ENCODE peak calls at places on chromosomes 7 and 10, in ten cellular contexts. V, Z, R, Y, L, C, E, O, S and K are unnamed samples.

GRCh38 chr7:46854958-46855473 is 726.9 kb downstream of the TNS3 start:
- DNase-seq in V (no peak), Z (no peak), R (peak), Y (no peak), L (peak), C (no peak), E (no peak), O (peak), S (peak), K (no peak)

GRCh38 chr7:149423441-149423970 is 37.4 kb downstream of the ZNF777 start:
- DNase-seq in V (no peak), Z (no peak), R (peak), Y (no peak), L (no peak), C (no peak), E (no peak), O (no peak), S (no peak), K (no peak)

GRCh38 chr10:1739751-1740150 is 2.4 kb upstream of the ADARB2 start:
- DNase-seq in V (no peak), Z (no peak), R (no peak), Y (no peak), L (no peak), C (no peak), E (peak), O (no peak), S (no peak), K (no peak)

GRCh38 chr7:2792856-2793487 is 51.1 kb downstream of the GNA12 start:
- DNase-seq in V (no peak), Z (no peak), R (no peak), Y (no peak), L (no peak), C (no peak), E (no peak), O (no peak), S (no peak), K (no peak)

GRCh38 chr10:91758303-91759146 is 39.7 kb upstream of the TNKS2 start:
- DNase-seq in V (no peak), Z (no peak), R (peak), Y (no peak), L (peak), C (no peak), E (no peak), O (peak), S (no peak), K (no peak)

GRCh38 chr7:33784000-33784399 is 121.3 kb upstream of the BMPER start:
- DNase-seq in V (no peak), Z (no peak), R (no peak), Y (no peak), L (no peak), C (no peak), E (no peak), O (no peak), S (no peak), K (no peak)

GRCh38 chr7:108282427-108282996 is 152.4 kb upstream of the LAMB4 start:
- DNase-seq in V (no peak), Z (no peak), R (no peak), Y (no peak), L (no peak), C (no peak), E (no peak), O (no peak), S (no peak), K (no peak)

GRCh38 chr7:82247814-82248433 is 195.7 kb downstream of the CACNA2D1 start:
- DNase-seq in V (no peak), Z (no peak), R (peak), Y (no peak), L (no peak), C (no peak), E (no peak), O (peak), S (no peak), K (no peak)

GRCh38 chr10:114605155-114605797 is 52.8 kb downstream of the ABLIM1 start:
- DNase-seq in V (no peak), Z (no peak), R (peak), Y (no peak), L (no peak), C (no peak), E (no peak), O (no peak), S (no peak), K (no peak)
- TF ChIP-seq CTCF in V (no peak), Z (no peak), R (no peak), Y (no peak), L (no peak), C (no peak), E (no peak), O (no peak), S (no peak), K (no peak)

GRCh38 chr7:802500-803242 is 29.6 kb upstream of the SUN1 start:
- DNase-seq in V (no peak), Z (no peak), R (no peak), Y (no peak), L (no peak), C (no peak), E (no peak), O (no peak), S (no peak), K (no peak)

GRCh38 chr7:798921-799470 is 33.3 kb upstream of the SUN1 start:
- DNase-seq in V (peak), Z (no peak), R (no peak), Y (no peak), L (no peak), C (no peak), E (no peak), O (no peak), S (no peak), K (no peak)

GRCh38 chr7:805261-805660 is 27.0 kb upstream of the SUN1 start:
- DNase-seq in V (no peak), Z (peak), R (no peak), Y (no peak), L (no peak), C (no peak), E (no peak), O (no peak), S (no peak), K (peak)

GRCh38 chr7:803243-803635 is 29.0 kb upstream of the SUN1 start:
- DNase-seq in V (no peak), Z (no peak), R (no peak), Y (no peak), L (no peak), C (no peak), E (no peak), O (no peak), S (no peak), K (no peak)

DNA sequence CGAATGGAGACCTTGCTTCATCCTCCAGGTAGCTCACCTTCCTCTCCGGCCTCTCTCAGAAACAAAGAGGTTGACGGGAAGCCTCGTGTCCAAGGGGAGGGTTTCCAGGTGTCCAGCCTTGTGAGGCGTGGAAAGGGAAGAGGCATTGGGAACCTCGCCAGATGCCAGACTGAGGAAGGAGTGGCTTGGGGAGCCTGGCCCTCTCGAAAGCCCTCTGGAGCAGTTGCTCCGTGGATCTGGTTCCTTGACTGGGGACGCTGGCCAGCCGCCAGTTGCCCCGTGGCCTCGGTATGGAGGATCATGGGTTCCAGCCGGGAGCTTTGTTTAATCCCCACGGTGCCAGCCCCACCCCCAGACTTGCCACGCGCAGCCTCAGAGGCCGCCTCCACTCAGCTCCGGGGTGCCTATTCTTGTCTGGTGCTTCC is 30.3 kb upstream of the SUN1 start:
- DNase-seq in V (peak), Z (peak), R (peak), Y (peak), L (no peak), C (peak), E (no peak), O (no peak), S (peak), K (peak)
- TF ChIP-seq CTCF in V (no peak), Z (no peak), R (no peak), Y (no peak), L (no peak), C (no peak), E (no peak), O (no peak), S (no peak), K (no peak)

DNA sequence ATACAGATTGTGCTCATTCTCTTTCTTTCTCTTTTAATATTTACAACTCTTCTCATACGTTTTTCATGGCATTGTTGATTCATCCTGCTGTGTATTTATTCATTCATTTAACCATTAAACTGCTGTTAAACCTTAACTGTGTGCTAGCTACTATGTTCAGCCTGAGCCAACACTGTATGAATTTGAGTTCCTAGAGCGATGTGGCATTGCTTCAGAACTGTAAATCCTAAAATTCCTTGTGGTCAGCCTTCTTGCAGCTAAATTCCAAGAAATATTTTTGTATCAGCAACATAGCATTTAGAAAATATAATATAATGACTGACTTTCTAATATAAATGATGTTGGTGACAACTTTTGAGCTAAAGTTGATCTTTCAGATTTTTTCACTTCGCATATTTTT is 184.7 kb upstream of the FZD1 start:
- DNase-seq in V (no peak), Z (no peak), R (no peak), Y (no peak), L (peak), C (no peak), E (no peak), O (peak), S (no peak), K (no peak)
- TF ChIP-seq CTCF in V (no peak), Z (no peak), R (no peak), Y (no peak), L (no peak), C (no peak), E (no peak), O (no peak), S (no peak), K (no peak)

DNA sequence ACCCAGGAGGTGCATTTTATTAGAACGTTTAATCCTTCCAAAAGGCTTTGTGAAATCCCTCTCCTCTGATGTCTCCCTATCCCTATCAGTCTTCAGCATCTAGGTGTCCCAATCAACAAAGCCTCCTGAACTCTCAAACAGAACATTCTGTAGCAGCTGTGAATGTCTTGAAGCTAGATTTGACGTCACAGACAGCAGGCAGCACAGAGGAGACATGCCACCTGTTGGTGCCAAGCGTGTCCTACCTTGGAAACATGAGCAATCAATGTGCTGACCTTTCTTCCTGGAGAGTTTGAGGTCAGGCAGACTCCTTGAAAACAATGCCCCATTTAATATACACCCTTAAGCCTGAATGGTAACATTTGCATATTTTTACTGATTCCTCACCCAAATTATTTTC is 125.4 kb downstream of the RNLS start:
- DNase-seq in V (no peak), Z (no peak), R (no peak), Y (no peak), L (no peak), C (no peak), E (no peak), O (no peak), S (no peak), K (no peak)
- TF ChIP-seq CTCF in V (no peak), Z (no peak), R (no peak), Y (no peak), L (no peak), C (no peak), E (no peak), O (no peak), S (no peak), K (no peak)

GRCh38 chr7:143397710-143398530 is 10.7 kb downstream of the EPHA1 start:
- DNase-seq in V (no peak), Z (no peak), R (no peak), Y (no peak), L (no peak), C (no peak), E (no peak), O (no peak), S (no peak), K (no peak)
- TF ChIP-seq CTCF in V (no peak), Z (no peak), R (no peak), Y (no peak), L (no peak), C (no peak), E (no peak), O (no peak), S (no peak), K (no peak)

GRCh38 chr10:120336910-120337540 is 120.0 kb upstream of the PLPP4 start:
- DNase-seq in V (peak), Z (peak), R (peak), Y (no peak), L (no peak), C (no peak), E (peak), O (peak), S (peak), K (peak)
- TF ChIP-seq CTCF in V (peak), Z (peak), R (peak), Y (peak), L (peak), C (peak), E (peak), O (peak), S (peak), K (peak)

DNA sequence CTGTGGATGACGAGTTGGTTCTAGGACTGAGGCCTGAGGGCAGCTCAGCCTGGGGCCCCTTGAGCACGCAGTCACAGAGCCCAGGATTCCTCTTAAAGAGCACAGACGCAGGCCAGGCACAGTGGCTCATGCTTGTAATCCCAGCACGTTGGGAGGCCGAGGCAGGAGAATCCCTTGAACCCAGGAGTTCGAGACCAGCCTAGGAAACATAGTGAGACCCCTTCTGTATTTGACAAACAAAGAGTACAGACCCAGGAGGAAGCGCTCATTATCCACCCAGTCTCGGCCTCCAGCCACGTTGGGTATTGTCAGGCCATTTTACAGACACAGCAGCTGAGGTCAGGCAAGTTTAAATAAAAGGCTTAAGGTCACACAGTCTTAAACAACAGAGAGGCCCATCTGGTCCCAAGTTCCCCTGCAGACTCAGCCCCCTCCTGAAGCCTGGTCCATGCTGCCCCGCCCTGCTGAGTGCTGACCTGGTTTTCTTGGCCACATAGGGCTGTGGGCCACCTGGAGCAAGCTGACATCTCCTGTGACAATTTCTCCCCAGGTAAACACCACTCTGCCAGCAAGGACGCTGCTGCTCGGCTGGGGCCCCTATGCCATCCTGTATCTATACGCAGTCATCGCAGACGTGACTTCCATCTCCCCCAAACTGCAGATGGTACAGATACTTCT is 12.6 kb downstream of the RGR start:
- DNase-seq in V (no peak), Z (no peak), R (no peak), Y (no peak), L (no peak), C (no peak), E (no peak), O (no peak), S (no peak), K (no peak)
- TF ChIP-seq CTCF in V (no peak), Z (no peak), R (no peak), Y (no peak), L (no peak), C (no peak), E (no peak), O (no peak), S (no peak), K (no peak)

GRCh38 chr10:124535731-124536495 is 74.3 kb downstream of the LHPP start:
- DNase-seq in V (no peak), Z (no peak), R (no peak), Y (no peak), L (no peak), C (no peak), E (no peak), O (no peak), S (no peak), K (no peak)

GRCh38 chr10:124534821-124535601 is 73.4 kb downstream of the LHPP start:
- DNase-seq in V (no peak), Z (no peak), R (no peak), Y (no peak), L (no peak), C (no peak), E (no peak), O (no peak), S (no peak), K (no peak)

GRCh38 chr10:124532788-124533187 is 71.2 kb downstream of the LHPP start:
- DNase-seq in V (no peak), Z (no peak), R (no peak), Y (no peak), L (no peak), C (no peak), E (no peak), O (no peak), S (no peak), K (peak)

GRCh38 chr10:124533266-124533665 is 71.6 kb downstream of the LHPP start:
- DNase-seq in V (no peak), Z (no peak), R (no peak), Y (no peak), L (no peak), C (no peak), E (no peak), O (no peak), S (no peak), K (no peak)

DNA sequence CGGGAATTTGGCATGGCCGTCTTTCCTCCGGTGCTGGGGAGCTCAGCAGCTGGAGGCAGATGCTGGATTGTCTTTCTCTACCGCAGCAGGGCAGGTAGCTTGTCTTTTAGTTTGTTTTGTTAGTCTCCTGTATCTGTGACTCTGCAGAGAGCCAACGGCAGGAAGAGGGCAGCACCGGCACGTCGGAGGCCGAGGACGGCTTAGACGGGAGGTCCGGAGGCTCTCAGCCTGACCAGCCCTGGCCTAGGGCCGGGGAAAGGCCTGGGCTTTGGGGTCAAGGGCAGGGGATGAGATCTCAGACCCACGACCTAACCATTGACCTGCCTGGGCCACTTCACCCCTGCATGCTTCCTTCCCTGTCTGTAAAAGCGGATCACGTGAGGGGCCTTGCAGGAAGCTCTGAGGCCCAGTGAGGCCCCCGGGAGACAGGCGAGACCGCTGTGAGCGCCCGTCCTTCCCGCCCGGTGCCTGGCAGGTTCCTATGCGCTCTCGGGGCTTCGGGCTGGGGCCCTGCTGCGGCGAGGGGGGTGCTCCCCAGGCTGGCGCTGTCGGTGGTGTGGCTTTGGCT is 72.7 kb downstream of the LHPP start:
- DNase-seq in V (peak), Z (peak), R (no peak), Y (peak), L (no peak), C (no peak), E (no peak), O (peak), S (no peak), K (no peak)
- TF ChIP-seq CTCF in V (peak), Z (peak), R (peak), Y (peak), L (no peak), C (peak), E (no peak), O (peak), S (peak), K (no peak)

DNA sequence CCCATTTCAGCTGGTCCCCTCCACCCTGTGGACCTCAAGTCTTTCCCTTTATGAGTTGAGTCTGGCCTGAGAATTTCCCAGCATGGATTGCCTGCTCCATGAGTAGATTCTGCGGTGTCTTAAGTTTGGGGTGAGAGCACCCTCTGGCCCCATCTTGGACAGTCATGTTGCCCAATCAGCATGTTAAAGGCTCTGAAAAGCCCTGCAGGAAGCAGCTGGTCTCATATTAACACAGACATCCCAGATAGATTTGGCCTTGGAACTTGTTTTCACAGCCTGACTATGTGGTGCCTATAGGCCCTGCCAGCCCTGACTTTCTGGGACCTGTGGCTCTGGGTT is 15.5 kb upstream of the SLC29A3 start:
- DNase-seq in V (no peak), Z (no peak), R (no peak), Y (no peak), L (no peak), C (no peak), E (no peak), O (no peak), S (no peak), K (no peak)
- TF ChIP-seq CTCF in V (no peak), Z (peak), R (no peak), Y (no peak), L (no peak), C (no peak), E (no peak), O (no peak), S (no peak), K (no peak)